ENCODE peak calls at places on chromosomes 16 and 17, in eight cellular contexts. M, P, L, B, C, F, J and K are unnamed samples.

GRCh38 chr16:1374418-1375297 is 22.9 kb downstream of the GNPTG start:
- DNase-seq in M (no peak), P (no peak), L (no peak), B (no peak), C (no peak), F (no peak), J (no peak), K (peak; percentile 7)

GRCh38 chr17:32253117-32253611 is 12.5 kb upstream of the RHBDL3 start:
- DNase-seq in M (peak; percentile 93), P (peak; percentile 83), L (peak; percentile 86), B (peak; percentile 84), C (peak; percentile 75), F (peak; percentile 83), J (peak; percentile 76), K (peak; percentile 14)

GRCh38 chr17:57948555-57949420 is 6.4 kb downstream of the CUEDC1 start:
- DNase-seq in M (no peak), P (peak; percentile 97), L (peak; percentile 97), B (no peak), C (peak; percentile 65), F (no peak), J (no peak), K (peak; percentile 93)

GRCh38 chr17:46771601-46772012 is 46.9 kb downstream of the WNT3 start:
- DNase-seq in M (peak; percentile 56), P (no peak), L (peak; percentile 66), B (peak; percentile 75), C (no peak), F (no peak), J (no peak), K (no peak)

GRCh38 chr16:81885976-81886586 is 107.0 kb downstream of the PLCG2 start:
- DNase-seq in M (peak; percentile 20), P (peak; percentile 51), L (peak; percentile 63), B (peak; percentile 38), C (no peak), F (no peak), J (peak; percentile 30), K (no peak)

GRCh38 chr16:1871974-1872635 is at the start of gene MEIOB:
- DNase-seq in M (peak; percentile 52), P (peak; percentile 15), L (peak; percentile 73), B (peak; percentile 59), C (peak; percentile 35), F (no peak), J (peak; percentile 63), K (no peak)

GRCh38 chr16:81649561-81649960 is 129.5 kb upstream of the PLCG2 start:
- DNase-seq in M (no peak), P (no peak), L (no peak), B (no peak), C (no peak), F (no peak), J (no peak), K (no peak)

GRCh38 chr16:27242398-27242797 is 26.2 kb downstream of the NSMCE1 start:
- DNase-seq in M (no peak), P (no peak), L (no peak), B (no peak), C (no peak), F (no peak), J (no peak), K (no peak)

GRCh38 chr16:27305342-27305741 is 8.4 kb upstream of the IL4R start:
- DNase-seq in M (no peak), P (no peak), L (no peak), B (no peak), C (no peak), F (no peak), J (no peak), K (no peak)

GRCh38 chr17:42873321-42873720 is 22.3 kb downstream of the AOC3 start:
- DNase-seq in M (no peak), P (no peak), L (no peak), B (no peak), C (no peak), F (no peak), J (no peak), K (no peak)

GRCh38 chr17:3935825-3936355 is 19.6 kb upstream of the P2RX1 start:
- DNase-seq in M (no peak), P (peak; percentile 69), L (no peak), B (no peak), C (no peak), F (no peak), J (no peak), K (no peak)

GRCh38 chr17:55320594-55321506 is 56.1 kb downstream of the HLF start:
- DNase-seq in M (no peak), P (no peak), L (no peak), B (no peak), C (peak; percentile 35), F (no peak), J (no peak), K (no peak)

GRCh38 chr16:1781758-1782407 is 488 bp downstream of the SPSB3 start:
- DNase-seq in M (peak; percentile 37), P (peak; percentile 28), L (peak; percentile 55), B (peak; percentile 37), C (peak; percentile 26), F (no peak), J (peak; percentile 45), K (no peak)

GRCh38 chr16:4233431-4233830 is 8.4 kb downstream of the SRL start:
- DNase-seq in M (no peak), P (no peak), L (no peak), B (no peak), C (peak; percentile 66), F (no peak), J (no peak), K (no peak)

GRCh38 chr16:68404736-68405345 is 43.5 kb downstream of the SMPD3 start:
- DNase-seq in M (no peak), P (no peak), L (no peak), B (no peak), C (no peak), F (no peak), J (no peak), K (no peak)

GRCh38 chr17:35734396-35734795 is 3.0 kb downstream of the RASL10B start:
- DNase-seq in M (no peak), P (no peak), L (no peak), B (no peak), C (no peak), F (no peak), J (no peak), K (no peak)
- H3K4me3 ChIP-seq in M (no peak overlapping the region), P (no peak overlapping the region), L (no peak overlapping the region), B (no peak overlapping the region), C (no peak overlapping the region), F (no peak overlapping the region), J (no peak overlapping the region), K (no peak overlapping the region)

GRCh38 chr17:81127526-81128177 is 37.7 kb upstream of the PVALEF start:
- DNase-seq in M (no peak), P (no peak), L (no peak), B (no peak), C (no peak), F (no peak), J (no peak), K (no peak)
- H3K4me3 ChIP-seq in M (no peak overlapping the region), P (no peak overlapping the region), L (no peak overlapping the region), B (no peak overlapping the region), C (no peak overlapping the region), F (peak overlapping the region; percentile 9), J (no peak overlapping the region), K (no peak overlapping the region)

GRCh38 chr16:17224350-17224749 is 246.4 kb downstream of the XYLT1 start:
- DNase-seq in M (no peak), P (no peak), L (no peak), B (no peak), C (no peak), F (no peak), J (no peak), K (no peak)

GRCh38 chr16:17225551-17225950 is 245.2 kb downstream of the XYLT1 start:
- DNase-seq in M (no peak), P (no peak), L (no peak), B (no peak), C (no peak), F (no peak), J (no peak), K (no peak)

GRCh38 chr16:17223576-17223975 is 247.2 kb downstream of the XYLT1 start:
- DNase-seq in M (no peak), P (no peak), L (no peak), B (no peak), C (no peak), F (no peak), J (no peak), K (no peak)

GRCh38 chr16:17224859-17225258 is 245.9 kb downstream of the XYLT1 start:
- DNase-seq in M (peak; percentile 73), P (peak; percentile 67), L (no peak), B (no peak), C (peak; percentile 49), F (peak; percentile 85), J (peak; percentile 50), K (peak; percentile 86)

GRCh38 chr16:17222756-17223411 is 247.9 kb downstream of the XYLT1 start:
- DNase-seq in M (peak; percentile 21), P (no peak), L (peak; percentile 22), B (peak; percentile 21), C (peak; percentile 15), F (no peak), J (no peak), K (no peak)
- H3K4me3 ChIP-seq in M (no peak overlapping the region), P (no peak overlapping the region), L (no peak overlapping the region), B (no peak overlapping the region), C (no peak overlapping the region), F (no peak overlapping the region), J (no peak overlapping the region), K (no peak overlapping the region)

GRCh38 chr17:35289222-35289621 is 46.4 kb downstream of the SLFN5 start:
- DNase-seq in M (no peak), P (no peak), L (no peak), B (no peak), C (no peak), F (no peak), J (no peak), K (no peak)
- H3K4me3 ChIP-seq in M (no peak overlapping the region), P (no peak overlapping the region), L (no peak overlapping the region), B (no peak overlapping the region), C (no peak overlapping the region), F (no peak overlapping the region), J (no peak overlapping the region), K (no peak overlapping the region)